ENCODE peak calls at places on chromosomes 2 and 18, in four cellular contexts. J, L, O and W are unnamed samples.

GRCh38 chr2:8424997-8425900 is 256.6 kb upstream of the ID2 start:
- DNase-seq in L (no peak), J (no peak), O (no peak), W (no peak)

GRCh38 chr2:195710407-195710806 is 53.4 kb downstream of the SLC39A10 start:
- DNase-seq in L (no peak), O (no peak), J (peak; percentile 96), W (no peak)

GRCh38 chr2:74418312-74418711 is 3.1 kb downstream of the C2orf81 start:
- DNase-seq in J (no peak), O (no peak), L (no peak), W (no peak)

GRCh38 chr2:10048501-10049171 is 5.3 kb downstream of the KLF11 start:
- DNase-seq in L (no peak), J (peak; percentile 62), O (no peak), W (peak; percentile 43)

GRCh38 chr2:9423922-9424272 is 443 bp downstream of the CPSF3 start:
- DNase-seq in J (peak; percentile 34), L (no peak), O (no peak), W (no peak)

GRCh38 chr2:145906356-145906755 is 1386.4 kb upstream of the ZEB2 start:
- DNase-seq in J (peak; percentile 1), L (no peak), O (peak; percentile 50), W (peak; percentile 95)

GRCh38 chr2:217331577-217332139 is 471.8 kb upstream of the TNP1 start:
- DNase-seq in J (peak; percentile 82), L (no peak), O (peak; percentile 49), W (peak; percentile 99)

GRCh38 chr18:12278765-12279682 is 24.9 kb downstream of the CIDEA start:
- DNase-seq in L (peak; percentile 78), J (peak; percentile 98), O (peak; percentile 90), W (peak; percentile 98)

GRCh38 chr2:241298554-241299165 is 16.8 kb downstream of the HDLBP start:
- DNase-seq in O (no peak), J (no peak), L (peak; percentile 7), W (no peak)

GRCh38 chr2:230494980-230495379 is 79.0 kb downstream of the SP100 start:
- DNase-seq in J (no peak), O (no peak), L (no peak), W (no peak)

GRCh38 chr2:142954488-142954887 is 77.0 kb downstream of the KYNU start:
- DNase-seq in O (no peak), L (no peak), J (peak; percentile 33), W (no peak)

GRCh38 chr2:241741016-241741415 is 6.6 kb downstream of the D2HGDH start:
- DNase-seq in O (no peak), L (no peak), J (no peak), W (no peak)

GRCh38 chr2:86239745-86240144 is 40.5 kb downstream of the MRPL35 start:
- DNase-seq in J (no peak), L (no peak), O (no peak), W (no peak)

GRCh38 chr2:234235191-234235590 is 184.7 kb downstream of the SPP2 start:
- DNase-seq in J (no peak), O (no peak), L (no peak), W (no peak)

GRCh38 chr2:75076088-75076487 is 117.6 kb downstream of the POLE4 start:
- DNase-seq in O (no peak), J (no peak), L (no peak), W (no peak)

GRCh38 chr2:42829556-42830510 is 37.5 kb upstream of the HAAO start:
- DNase-seq in L (peak; percentile 36), J (no peak), O (no peak), W (no peak)

GRCh38 chr18:22337878-22338277 is 79.8 kb downstream of the CTAGE1 start:
- DNase-seq in J (no peak), O (no peak), L (no peak), W (no peak)

GRCh38 chr18:52152036-52152435 is 188.0 kb upstream of the DCC start:
- DNase-seq in J (no peak), O (no peak), L (no peak), W (no peak)

GRCh38 chr2:88658890-88659881 is 31.9 kb upstream of the EIF2AK3 start:
- DNase-seq in L (no peak), J (peak; percentile 71), O (peak; percentile 41), W (peak; percentile 56)

GRCh38 chr2:39922679-39923416 is 143.8 kb upstream of the THUMPD2 start:
- DNase-seq in J (peak; percentile 20), O (no peak), L (no peak), W (no peak)

GRCh38 chr2:125935559-125935958 is 720.4 kb upstream of the GYPC start:
- DNase-seq in L (no peak), J (no peak), O (no peak), W (no peak)

GRCh38 chr18:61803393-61803792 is 89.4 kb downstream of the RNF152 start:
- DNase-seq in J (no peak), O (no peak), L (no peak), W (no peak)

GRCh38 chr18:40249390-40250080 is 1705.5 kb upstream of the PIK3C3 start:
- DNase-seq in J (peak; percentile 6), L (no peak), O (no peak), W (peak; percentile 65)

GRCh38 chr2:187468262-187468661 is 20.2 kb upstream of the CALCRL start:
- DNase-seq in O (no peak), J (peak; percentile 31), L (no peak), W (peak; percentile 13)

GRCh38 chr18:44973282-44973681 is 292.6 kb downstream of the SETBP1 start:
- DNase-seq in O (no peak), J (no peak), L (no peak), W (peak; percentile 66)

GRCh38 chr2:235766206-235766794 is 272.5 kb downstream of the AGAP1 start:
- DNase-seq in J (peak; percentile 74), L (peak; percentile 73), O (peak; percentile 58), W (peak; percentile 85)

GRCh38 chr2:207879536-207879935 is 109.8 kb upstream of the FZD5 start:
- DNase-seq in J (peak; percentile 46), O (no peak), L (no peak), W (peak; percentile 65)

GRCh38 chr18:74283255-74283554 is 8.6 kb downstream of the CYB5A start:
- DNase-seq in O (no peak), J (no peak), L (no peak), W (no peak)

GRCh38 chr2:143823286-143823685 is 694.1 kb downstream of the ARHGAP15 start:
- DNase-seq in L (no peak), O (no peak), J (no peak), W (no peak)

GRCh38 chr2:122117371-122117770 is 361.9 kb downstream of the TSN start:
- DNase-seq in O (no peak), J (no peak), L (no peak), W (no peak)

GRCh38 chr18:14976736-14977430 is 228.9 kb downstream of the ANKRD30B start:
- DNase-seq in J (no peak), O (no peak), L (no peak), W (peak; percentile 8)

GRCh38 chr2:72139871-72140620 is 7.6 kb downstream of the CYP26B1 start:
- DNase-seq in L (no peak), O (no peak), J (no peak), W (no peak)

GRCh38 chr2:97988722-97989121 is 7.0 kb downstream of the TMEM131 start:
- DNase-seq in O (no peak), J (no peak), L (no peak), W (no peak)

GRCh38 chr2:38744399-38744780 is 6.8 kb downstream of the SRSF7 start:
- DNase-seq in O (no peak), J (no peak), L (no peak), W (no peak)

GRCh38 chr2:240765007-240765406 is 55.0 kb downstream of the KIF1A start:
- DNase-seq in J (peak; percentile 2), O (no peak), L (no peak), W (no peak)

GRCh38 chr2:237691908-237692600 is 64.7 kb downstream of the LRRFIP1 start:
- DNase-seq in J (peak; percentile 80), L (no peak), O (peak; percentile 94), W (peak; percentile 95)
- H2BK120ac ChIP-seq in J (peak overlapping the region; percentile 71), L (no peak overlapping the region), O (no peak overlapping the region), W (peak overlapping the region; percentile 90)

GRCh38 chr2:154963509-154963908 is 265.0 kb downstream of the KCNJ3 start:
- DNase-seq in O (no peak), L (no peak), J (no peak), W (no peak)
- H3K56ac ChIP-seq in O (no peak overlapping the region), L (no peak overlapping the region), J (no peak overlapping the region), W (no peak overlapping the region)

DNA sequence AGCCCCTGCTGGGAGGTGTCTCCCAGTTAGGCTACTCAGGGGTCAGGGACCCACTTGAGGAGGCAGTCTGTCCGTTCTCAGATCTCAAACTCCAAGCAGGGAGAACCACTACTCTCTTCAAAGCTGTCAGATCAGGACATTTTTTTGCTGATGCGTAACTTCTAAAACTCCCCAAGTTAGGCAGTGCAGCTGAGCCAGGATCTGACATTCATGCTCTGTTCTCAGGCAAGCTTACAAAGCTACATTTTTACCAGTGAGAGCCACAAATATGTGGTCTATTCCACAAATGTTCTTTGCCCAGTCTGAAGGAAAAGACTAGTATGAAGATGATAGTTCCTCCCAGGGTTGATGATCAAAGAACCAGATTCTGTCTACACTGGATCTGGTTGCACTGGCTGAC is 184.1 kb downstream of the MTCL1 start:
- DNase-seq in J (peak; percentile 51), L (no peak), O (no peak), W (no peak)
- H3K23ac ChIP-seq in J (peak overlapping the region; percentile 42), L (no peak overlapping the region), O (no peak overlapping the region), W (no peak overlapping the region)

DNA sequence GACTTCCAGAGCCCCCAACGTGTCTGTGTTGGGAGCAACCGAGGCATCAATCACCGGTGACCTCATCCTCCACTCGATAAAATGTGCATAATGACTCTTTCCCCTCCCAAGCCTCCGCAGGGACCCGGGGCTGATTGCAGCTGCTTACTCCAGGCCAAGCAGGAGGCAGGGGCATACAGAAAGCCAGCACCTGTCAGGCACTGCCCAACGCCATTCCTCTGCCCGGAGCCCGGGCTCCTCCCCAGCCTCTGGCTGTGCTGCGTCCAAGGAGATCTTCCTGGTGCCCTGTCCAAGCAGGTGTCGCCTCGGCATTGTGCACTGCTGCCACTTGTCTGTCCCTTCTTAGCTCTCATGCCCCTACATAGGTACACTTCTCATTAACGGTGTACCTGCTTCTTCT is 271.6 kb downstream of the NDUFA10 start:
- DNase-seq in L (no peak), O (no peak), J (no peak), W (no peak)
- H2BK120ac ChIP-seq in L (no peak overlapping the region), O (no peak overlapping the region), J (no peak overlapping the region), W (no peak overlapping the region)

GRCh38 chr2:120834206-120834605 is 98.5 kb downstream of the GLI2 start:
- DNase-seq in J (no peak), L (no peak), O (no peak), W (no peak)
- H3K56ac ChIP-seq in J (no peak overlapping the region), L (no peak overlapping the region), O (no peak overlapping the region), W (no peak overlapping the region)

GRCh38 chr2:219003979-219004378 is 10.8 kb upstream of the CRYBA2 start:
- DNase-seq in J (no peak), O (no peak), L (no peak), W (no peak)

GRCh38 chr2:219002395-219003266 is 9.4 kb upstream of the CRYBA2 start:
- DNase-seq in O (peak; percentile 92), J (no peak), L (peak; percentile 96), W (peak; percentile 87)

GRCh38 chr2:219001577-219002394 is 8.6 kb upstream of the CRYBA2 start:
- DNase-seq in O (peak; percentile 67), J (no peak), L (peak; percentile 58), W (peak; percentile 56)

GRCh38 chr2:219001100-219001576 is 7.9 kb upstream of the CRYBA2 start:
- DNase-seq in L (no peak), O (no peak), J (no peak), W (peak; percentile 32)

GRCh38 chr2:219003267-219003634 is 10.0 kb upstream of the CRYBA2 start:
- DNase-seq in J (no peak), L (no peak), O (no peak), W (no peak)
- H3K23ac ChIP-seq in J (no peak overlapping the region), L (no peak overlapping the region), O (no peak overlapping the region), W (no peak overlapping the region)